ENCODE peak calls at places on chromosomes 13 and 19, in ten cellular contexts. One of them, this sample, is unnamed.

GRCh38 chr19:19642506-19643157 is 825 bp downstream of the GMIP start:
- DNase-seq in stomach: no peak
- DNase-seq in neuronal stem cell: no peak
- DNase-seq in AML-193: peak; percentile 28
- DNase-seq in HAP-1: peak; percentile 48
- DNase-seq in AG09319: no peak
- DNase-seq in AG08396: peak; percentile 56
- DNase-seq in NCI-H446: peak; percentile 29
- DNase-seq in Jurkat, Clone E6-1: no peak
- DNase-seq in pons: no peak
- DNase-seq in this sample: no peak

GRCh38 chr19:53195265-53195879 is 2.2 kb upstream of the ZNF665 start:
- DNase-seq in neuronal stem cell: peak; percentile 72
- DNase-seq in NCI-H446: peak; percentile 24
- DNase-seq in Jurkat, Clone E6-1: peak; percentile 70
- DNase-seq in HAP-1: peak; percentile 72
- DNase-seq in AG09319: peak; percentile 55
- DNase-seq in AG08396: peak; percentile 77
- DNase-seq in AML-193: peak; percentile 83
- DNase-seq in pons: peak; percentile 92
- DNase-seq in stomach: peak; percentile 86
- DNase-seq in this sample: peak; percentile 63

GRCh38 chr19:55117063-55117635 is 288 bp downstream of the PPP1R12C start:
- DNase-seq in AG08396: no peak
- DNase-seq in Jurkat, Clone E6-1: no peak
- DNase-seq in neuronal stem cell: no peak
- DNase-seq in HAP-1: peak; percentile 29
- DNase-seq in AG09319: no peak
- DNase-seq in pons: no peak
- DNase-seq in stomach: no peak
- DNase-seq in NCI-H446: no peak
- DNase-seq in AML-193: no peak
- DNase-seq in this sample: no peak

GRCh38 chr13:31264146-31264545 is 64.4 kb downstream of the B3GLCT start:
- DNase-seq in pons: no peak
- DNase-seq in AG09319: no peak
- DNase-seq in HAP-1: no peak
- DNase-seq in NCI-H446: no peak
- DNase-seq in stomach: no peak
- DNase-seq in neuronal stem cell: no peak
- DNase-seq in AML-193: no peak
- DNase-seq in Jurkat, Clone E6-1: no peak
- DNase-seq in AG08396: no peak
- DNase-seq in this sample: peak; percentile 4

GRCh38 chr13:51688937-51689336 is 104.7 kb downstream of the WDFY2 start:
- DNase-seq in pons: peak; percentile 59
- DNase-seq in AML-193: no peak
- DNase-seq in HAP-1: no peak
- DNase-seq in stomach: no peak
- DNase-seq in Jurkat, Clone E6-1: no peak
- DNase-seq in NCI-H446: no peak
- DNase-seq in AG09319: no peak
- DNase-seq in neuronal stem cell: no peak
- DNase-seq in AG08396: no peak
- DNase-seq in this sample: no peak

GRCh38 chr19:16435238-16435911 is 36.4 kb downstream of the EPS15L1 start:
- DNase-seq in neuronal stem cell: no peak
- DNase-seq in pons: peak; percentile 79
- DNase-seq in AG09319: peak; percentile 55
- DNase-seq in AML-193: no peak
- DNase-seq in NCI-H446: peak; percentile 42
- DNase-seq in HAP-1: no peak
- DNase-seq in stomach: no peak
- DNase-seq in AG08396: peak; percentile 92
- DNase-seq in Jurkat, Clone E6-1: no peak
- DNase-seq in this sample: peak; percentile 71

GRCh38 chr19:28065026-28065425 is 1147.9 kb downstream of the UQCRFS1 start:
- DNase-seq in stomach: no peak
- DNase-seq in HAP-1: no peak
- DNase-seq in AG09319: no peak
- DNase-seq in pons: no peak
- DNase-seq in AML-193: no peak
- DNase-seq in Jurkat, Clone E6-1: no peak
- DNase-seq in NCI-H446: no peak
- DNase-seq in AG08396: no peak
- DNase-seq in neuronal stem cell: no peak
- DNase-seq in this sample: no peak

GRCh38 chr13:22432690-22433089 is 748.1 kb upstream of the SGCG start:
- DNase-seq in NCI-H446: no peak
- DNase-seq in HAP-1: no peak
- DNase-seq in neuronal stem cell: no peak
- DNase-seq in AG09319: no peak
- DNase-seq in stomach: no peak
- DNase-seq in Jurkat, Clone E6-1: no peak
- DNase-seq in AG08396: no peak
- DNase-seq in AML-193: no peak
- DNase-seq in pons: no peak
- DNase-seq in this sample: no peak

GRCh38 chr19:3606690-3607289 is at the start of gene TBXA2R:
- DNase-seq in Jurkat, Clone E6-1: no peak
- DNase-seq in pons: no peak
- DNase-seq in NCI-H446: peak; percentile 48
- DNase-seq in stomach: peak; percentile 64
- DNase-seq in AG09319: no peak
- DNase-seq in AML-193: no peak
- DNase-seq in AG08396: peak; percentile 95
- DNase-seq in HAP-1: peak; percentile 92
- DNase-seq in neuronal stem cell: no peak
- DNase-seq in this sample: no peak

GRCh38 chr13:75963318-75963717 is 327.2 kb downstream of the LMO7 start:
- DNase-seq in AG08396: no peak
- DNase-seq in AG09319: no peak
- DNase-seq in Jurkat, Clone E6-1: no peak
- DNase-seq in HAP-1: no peak
- DNase-seq in NCI-H446: peak; percentile 9
- DNase-seq in AML-193: no peak
- DNase-seq in neuronal stem cell: no peak
- DNase-seq in stomach: no peak
- DNase-seq in pons: peak; percentile 4
- DNase-seq in this sample: no peak

GRCh38 chr13:93172109-93172508 is 54.5 kb upstream of the GPC6 start:
- DNase-seq in AG09319: no peak
- DNase-seq in AG08396: no peak
- DNase-seq in pons: no peak
- DNase-seq in NCI-H446: no peak
- DNase-seq in HAP-1: peak; percentile 27
- DNase-seq in neuronal stem cell: no peak
- DNase-seq in AML-193: peak; percentile 31
- DNase-seq in Jurkat, Clone E6-1: peak; percentile 2
- DNase-seq in stomach: no peak
- DNase-seq in this sample: no peak

GRCh38 chr19:39335168-39335567 is 675 bp downstream of the GMFG start:
- DNase-seq in Jurkat, Clone E6-1: no peak
- DNase-seq in NCI-H446: no peak
- DNase-seq in AG08396: no peak
- DNase-seq in AG09319: no peak
- DNase-seq in neuronal stem cell: no peak
- DNase-seq in pons: no peak
- DNase-seq in AML-193: peak; percentile 38
- DNase-seq in HAP-1: no peak
- DNase-seq in stomach: no peak
- DNase-seq in this sample: no peak

GRCh38 chr19:46935066-46935663 is 74.4 kb downstream of the ARHGAP35 start:
- DNase-seq in AML-193: no peak
- DNase-seq in pons: no peak
- DNase-seq in HAP-1: no peak
- DNase-seq in Jurkat, Clone E6-1: peak; percentile 44
- DNase-seq in AG08396: no peak
- DNase-seq in AG09319: no peak
- DNase-seq in neuronal stem cell: no peak
- DNase-seq in NCI-H446: no peak
- DNase-seq in stomach: no peak
- DNase-seq in this sample: no peak

This sample was measured in pulmonary artery endothelial cell.